ENCODE peak calls at places on chromosomes 5 and 9, in five cellular contexts. One of them, this sample, is unnamed.

GRCh38 chr5:88883566-88884434 is 816 bp upstream of the MEF2C start:
- DNase-seq in stomach: peak
- DNase-seq in AG09309: peak
- DNase-seq in CD8-positive, alpha-beta T cell: no peak
- DNase-seq in endothelial cell: peak
- DNase-seq in this sample: no peak

GRCh38 chr5:91311168-91311696 is 71.9 kb downstream of the ARRDC3 start:
- DNase-seq in endothelial cell: no peak
- DNase-seq in CD8-positive, alpha-beta T cell: no peak
- DNase-seq in AG09309: no peak
- DNase-seq in stomach: no peak
- DNase-seq in this sample: no peak

GRCh38 chr5:139741823-139742172 is 53.8 kb upstream of the PSD2 start:
- DNase-seq in AG09309: no peak
- DNase-seq in stomach: no peak
- DNase-seq in CD8-positive, alpha-beta T cell: no peak
- DNase-seq in endothelial cell: no peak
- DNase-seq in this sample: no peak

GRCh38 chr9:13139641-13140171 is 139.8 kb downstream of the MPDZ start:
- DNase-seq in CD8-positive, alpha-beta T cell: no peak
- DNase-seq in stomach: no peak
- DNase-seq in endothelial cell: no peak
- DNase-seq in AG09309: peak
- DNase-seq in this sample: no peak

GRCh38 chr5:68711311-68712200 is 382.3 kb upstream of the SLC30A5 start:
- DNase-seq in AG09309: no peak
- DNase-seq in stomach: no peak
- DNase-seq in CD8-positive, alpha-beta T cell: no peak
- DNase-seq in endothelial cell: no peak
- DNase-seq in this sample: no peak

GRCh38 chr5:66239034-66239433 is 94.9 kb downstream of the SREK1 start:
- DNase-seq in endothelial cell: no peak
- DNase-seq in AG09309: no peak
- DNase-seq in CD8-positive, alpha-beta T cell: no peak
- DNase-seq in stomach: no peak
- DNase-seq in this sample: no peak

GRCh38 chr5:57779383-57780223 is 297.0 kb upstream of the ACTBL2 start:
- DNase-seq in CD8-positive, alpha-beta T cell: no peak
- DNase-seq in endothelial cell: peak
- DNase-seq in AG09309: no peak
- DNase-seq in stomach: no peak
- DNase-seq in this sample: peak

GRCh38 chr5:40475546-40475945 is 204.2 kb upstream of the PTGER4 start:
- DNase-seq in CD8-positive, alpha-beta T cell: no peak
- DNase-seq in stomach: no peak
- DNase-seq in endothelial cell: no peak
- DNase-seq in AG09309: peak
- DNase-seq in this sample: no peak

GRCh38 chr9:68552700-68553099 is 12.0 kb upstream of the TMEM252 start:
- DNase-seq in stomach: no peak
- DNase-seq in endothelial cell: no peak
- DNase-seq in CD8-positive, alpha-beta T cell: no peak
- DNase-seq in AG09309: no peak
- DNase-seq in this sample: no peak

GRCh38 chr5:74286734-74287705 is 353.5 kb downstream of the ENC1 start:
- DNase-seq in endothelial cell: no peak
- DNase-seq in stomach: no peak
- DNase-seq in CD8-positive, alpha-beta T cell: no peak
- DNase-seq in AG09309: no peak
- DNase-seq in this sample: no peak

GRCh38 chr5:68793074-68793473 is 300.7 kb upstream of the SLC30A5 start:
- DNase-seq in AG09309: no peak
- DNase-seq in CD8-positive, alpha-beta T cell: no peak
- DNase-seq in endothelial cell: no peak
- DNase-seq in stomach: no peak
- DNase-seq in this sample: no peak

GRCh38 chr5:125113328-125113727 is 366.9 kb upstream of the ZNF608 start:
- DNase-seq in stomach: no peak
- DNase-seq in CD8-positive, alpha-beta T cell: no peak
- DNase-seq in AG09309: no peak
- DNase-seq in endothelial cell: no peak
- DNase-seq in this sample: no peak

GRCh38 chr5:112165897-112166737 is 253.0 kb downstream of the EPB41L4A start:
- DNase-seq in stomach: no peak
- DNase-seq in CD8-positive, alpha-beta T cell: no peak
- DNase-seq in endothelial cell: no peak
- DNase-seq in AG09309: no peak
- DNase-seq in this sample: no peak

GRCh38 chr5:162703914-162704313 is 636.3 kb downstream of the GABRG2 start:
- DNase-seq in AG09309: no peak
- DNase-seq in endothelial cell: no peak
- DNase-seq in stomach: no peak
- DNase-seq in CD8-positive, alpha-beta T cell: no peak
- DNase-seq in this sample: no peak

GRCh38 chr9:111566234-111566633 is 33.2 kb downstream of the PTGR1 start:
- DNase-seq in AG09309: no peak
- DNase-seq in endothelial cell: no peak
- DNase-seq in CD8-positive, alpha-beta T cell: no peak
- DNase-seq in stomach: no peak
- DNase-seq in this sample: peak

GRCh38 chr5:93087326-93087725 is 493.7 kb downstream of the NR2F1-AS1 start:
- DNase-seq in AG09309: no peak
- DNase-seq in CD8-positive, alpha-beta T cell: no peak
- DNase-seq in endothelial cell: no peak
- DNase-seq in stomach: no peak
- DNase-seq in this sample: no peak

GRCh38 chr5:107213025-107213424 is 457.7 kb downstream of the EFNA5 start:
- DNase-seq in endothelial cell: no peak
- DNase-seq in AG09309: no peak
- DNase-seq in stomach: no peak
- DNase-seq in CD8-positive, alpha-beta T cell: no peak
- DNase-seq in this sample: no peak

GRCh38 chr5:139523635-139524445 is 37.3 kb upstream of the UBE2D2 start:
- DNase-seq in CD8-positive, alpha-beta T cell: no peak
- DNase-seq in AG09309: no peak
- DNase-seq in endothelial cell: no peak
- DNase-seq in stomach: no peak
- DNase-seq in this sample: no peak

GRCh38 chr9:75071530-75072122 is 16.3 kb downstream of the NMRK1 start:
- DNase-seq in stomach: peak
- DNase-seq in CD8-positive, alpha-beta T cell: peak
- DNase-seq in AG09309: no peak
- DNase-seq in endothelial cell: no peak
- DNase-seq in this sample: no peak

GRCh38 chr5:172564187-172564586 is 76.9 kb upstream of the NEURL1B start:
- DNase-seq in AG09309: no peak
- DNase-seq in CD8-positive, alpha-beta T cell: no peak
- DNase-seq in stomach: peak
- DNase-seq in endothelial cell: no peak
- DNase-seq in this sample: no peak

GRCh38 chr9:130159814-130160670 is 12.2 kb upstream of the NCS1 start:
- DNase-seq in stomach: no peak
- DNase-seq in AG09309: no peak
- DNase-seq in CD8-positive, alpha-beta T cell: no peak
- DNase-seq in endothelial cell: no peak
- DNase-seq in this sample: no peak

GRCh38 chr9:125141751-125142150 is 1.6 kb downstream of the SCAI start:
- DNase-seq in AG09309: no peak
- DNase-seq in endothelial cell: no peak
- DNase-seq in stomach: no peak
- DNase-seq in CD8-positive, alpha-beta T cell: no peak
- DNase-seq in this sample: no peak
- TF ChIP-seq CTCF in AG09309: no peak
- TF ChIP-seq CTCF in endothelial cell: no peak
- TF ChIP-seq CTCF in stomach: no peak
- TF ChIP-seq CTCF in CD8-positive, alpha-beta T cell: no peak
- TF ChIP-seq CTCF in this sample: no peak

GRCh38 chr5:151219138-151219537 is 4.8 kb downstream of the CCDC69 start:
- DNase-seq in AG09309: no peak
- DNase-seq in stomach: no peak
- DNase-seq in CD8-positive, alpha-beta T cell: no peak
- DNase-seq in endothelial cell: no peak
- DNase-seq in this sample: no peak

GRCh38 chr5:151221574-151221973 is 2.3 kb downstream of the CCDC69 start:
- DNase-seq in stomach: no peak
- DNase-seq in AG09309: no peak
- DNase-seq in CD8-positive, alpha-beta T cell: no peak
- DNase-seq in endothelial cell: no peak
- DNase-seq in this sample: no peak

GRCh38 chr5:151222054-151222768 is 1.7 kb downstream of the CCDC69 start:
- DNase-seq in stomach: no peak
- DNase-seq in CD8-positive, alpha-beta T cell: no peak
- DNase-seq in endothelial cell: no peak
- DNase-seq in AG09309: no peak
- DNase-seq in this sample: no peak

GRCh38 chr5:151218177-151218576 is 5.7 kb downstream of the CCDC69 start:
- DNase-seq in AG09309: no peak
- DNase-seq in stomach: no peak
- DNase-seq in CD8-positive, alpha-beta T cell: no peak
- DNase-seq in endothelial cell: no peak
- DNase-seq in this sample: no peak

GRCh38 chr5:151219789-151220188 is 4.1 kb downstream of the CCDC69 start:
- DNase-seq in AG09309: no peak
- DNase-seq in endothelial cell: no peak
- DNase-seq in stomach: no peak
- DNase-seq in CD8-positive, alpha-beta T cell: no peak
- DNase-seq in this sample: no peak
- TF ChIP-seq CTCF in AG09309: peak
- TF ChIP-seq CTCF in endothelial cell: no peak
- TF ChIP-seq CTCF in stomach: no peak
- TF ChIP-seq CTCF in CD8-positive, alpha-beta T cell: no peak
- TF ChIP-seq CTCF in this sample: no peak

GRCh38 chr9:29144476-29144875 is 1571.2 kb upstream of the C9orf72 start:
- DNase-seq in AG09309: no peak
- DNase-seq in CD8-positive, alpha-beta T cell: no peak
- DNase-seq in stomach: no peak
- DNase-seq in endothelial cell: no peak
- DNase-seq in this sample: no peak
- TF ChIP-seq CTCF in AG09309: no peak
- TF ChIP-seq CTCF in CD8-positive, alpha-beta T cell: no peak
- TF ChIP-seq CTCF in stomach: no peak
- TF ChIP-seq CTCF in endothelial cell: no peak
- TF ChIP-seq CTCF in this sample: no peak

GRCh38 chr5:44536650-44537260 is 147.5 kb upstream of the FGF10 start:
- DNase-seq in stomach: peak
- DNase-seq in AG09309: peak
- DNase-seq in endothelial cell: peak
- DNase-seq in CD8-positive, alpha-beta T cell: no peak
- DNase-seq in this sample: no peak
- TF ChIP-seq CTCF in stomach: no peak
- TF ChIP-seq CTCF in AG09309: peak
- TF ChIP-seq CTCF in endothelial cell: peak
- TF ChIP-seq CTCF in CD8-positive, alpha-beta T cell: no peak
- TF ChIP-seq CTCF in this sample: peak

DNA sequence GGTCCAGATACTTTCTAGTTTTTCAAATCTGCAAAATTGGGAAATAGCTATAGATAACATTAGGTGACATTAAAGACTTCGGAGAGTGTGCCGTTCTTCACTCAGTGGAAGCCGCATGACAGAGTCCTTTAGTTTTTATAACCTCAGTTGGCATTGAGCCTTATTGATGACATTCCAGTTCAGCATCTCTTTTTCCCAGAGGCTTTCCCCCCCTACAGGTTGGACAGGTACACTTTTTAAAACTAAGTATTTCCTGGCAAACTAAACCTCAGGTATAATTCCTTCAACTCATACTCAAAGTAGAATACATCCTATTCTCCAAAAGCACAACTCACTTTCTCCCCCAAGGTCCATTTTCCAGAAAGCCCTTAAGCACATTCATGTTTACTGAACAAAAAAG is 58.7 kb downstream of the SLC46A2 start:
- DNase-seq in AG09309: no peak
- DNase-seq in stomach: no peak
- DNase-seq in CD8-positive, alpha-beta T cell: no peak
- DNase-seq in endothelial cell: no peak
- DNase-seq in this sample: no peak
- TF ChIP-seq CTCF in AG09309: no peak
- TF ChIP-seq CTCF in stomach: no peak
- TF ChIP-seq CTCF in CD8-positive, alpha-beta T cell: no peak
- TF ChIP-seq CTCF in endothelial cell: no peak
- TF ChIP-seq CTCF in this sample: no peak

DNA sequence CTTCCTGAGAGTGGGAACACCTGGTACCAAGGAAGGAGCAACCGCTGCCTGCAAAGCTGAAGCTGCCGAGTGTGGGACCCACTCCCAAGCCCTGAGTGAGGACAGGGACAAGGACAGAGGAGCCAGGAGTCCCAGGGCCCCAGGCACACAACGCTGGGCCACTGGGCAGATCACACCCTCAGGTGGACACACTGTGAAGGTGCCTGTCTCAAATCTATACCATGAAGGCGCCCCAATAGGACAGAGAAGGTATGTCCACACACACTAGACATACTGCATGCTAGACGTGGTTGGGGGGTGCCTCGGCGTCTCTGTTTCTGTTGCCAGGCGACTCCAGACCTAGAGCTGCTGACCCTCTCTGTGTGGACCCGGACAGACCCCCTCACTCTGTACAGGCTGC is 60.9 kb downstream of the ROR2 start:
- DNase-seq in stomach: no peak
- DNase-seq in endothelial cell: no peak
- DNase-seq in AG09309: no peak
- DNase-seq in CD8-positive, alpha-beta T cell: no peak
- DNase-seq in this sample: no peak
- TF ChIP-seq CTCF in stomach: no peak
- TF ChIP-seq CTCF in endothelial cell: no peak
- TF ChIP-seq CTCF in AG09309: no peak
- TF ChIP-seq CTCF in CD8-positive, alpha-beta T cell: no peak
- TF ChIP-seq CTCF in this sample: no peak

GRCh38 chr5:25950681-25951080 is 1087.7 kb downstream of the CDH9 start:
- DNase-seq in endothelial cell: no peak
- DNase-seq in AG09309: no peak
- DNase-seq in CD8-positive, alpha-beta T cell: no peak
- DNase-seq in stomach: no peak
- DNase-seq in this sample: no peak

DNA sequence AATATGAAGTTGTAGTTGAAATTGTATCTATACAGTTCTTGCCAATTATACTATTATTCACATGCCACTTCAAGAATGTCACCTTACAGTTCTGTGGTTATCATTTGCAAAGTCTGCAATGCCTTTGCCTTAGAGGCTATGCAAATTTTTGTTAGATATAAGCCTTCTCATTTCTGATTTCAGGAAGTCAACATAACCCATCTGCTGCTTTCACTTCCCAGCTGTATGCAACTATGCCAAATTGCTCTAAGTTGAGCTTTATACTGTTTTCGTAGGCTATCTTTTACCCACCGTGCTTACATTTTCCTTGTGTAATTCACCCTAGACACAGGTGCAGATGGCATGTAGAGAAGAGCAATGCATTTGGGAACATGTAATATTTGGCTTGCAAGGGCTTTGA is 1083.0 kb downstream of the CDH9 start:
- DNase-seq in AG09309: no peak
- DNase-seq in endothelial cell: no peak
- DNase-seq in stomach: no peak
- DNase-seq in CD8-positive, alpha-beta T cell: no peak
- DNase-seq in this sample: no peak
- TF ChIP-seq CTCF in AG09309: no peak
- TF ChIP-seq CTCF in endothelial cell: no peak
- TF ChIP-seq CTCF in stomach: no peak
- TF ChIP-seq CTCF in CD8-positive, alpha-beta T cell: no peak
- TF ChIP-seq CTCF in this sample: no peak